ENCODE peak calls at places on chromosomes 3 and 15, in four cellular contexts. Z is mucosa of descending colon, H is body of pancreas, I is heart right ventricle. Q is an unnamed sample. For H3K4me1, the result is how much of the 10 kb centered on the place peaks cover.

GRCh38 chr3:134476977-134477376 is 8.8 kb downstream of the ANAPC13 start:
- DNase-seq in Z (no peak), H (no peak), I (peak), Q (no peak)

GRCh38 chr15:80121546-80121945 is 31.3 kb upstream of the FAH start:
- DNase-seq in I (no peak), H (no peak), Z (no peak), Q (no peak)

GRCh38 chr3:30659270-30660127 is 53.1 kb downstream of the TGFBR2 start:
- DNase-seq in I (no peak), H (no peak), Z (no peak), Q (no peak)

GRCh38 chr3:111803123-111803593 is 55.9 kb upstream of the PHLDB2 start:
- DNase-seq in I (peak), H (peak), Z (peak), Q (no peak)

GRCh38 chr3:132898131-132898530 is 140.1 kb upstream of the TMEM108 start:
- DNase-seq in Z (no peak), I (no peak), H (no peak), Q (no peak)

GRCh38 chr15:39301589-39301999 is 279.3 kb upstream of the THBS1 start:
- DNase-seq in H (no peak), Z (no peak), I (no peak), Q (no peak)

GRCh38 chr3:98650966-98651765 is 57.8 kb upstream of the CPOX start:
- DNase-seq in Z (no peak), I (no peak), H (no peak), Q (no peak)

GRCh38 chr15:70275461-70276138 is 177.9 kb upstream of the TLE3 start:
- DNase-seq in Z (no peak), H (no peak), I (no peak), Q (no peak)

GRCh38 chr3:117358717-117359314 is 649.2 kb downstream of the TUSC7 start:
- DNase-seq in I (no peak), H (no peak), Z (no peak), Q (no peak)

GRCh38 chr15:66935688-66936087 is 129.7 kb upstream of the SMAD3 start:
- DNase-seq in I (no peak), Z (no peak), H (no peak), Q (no peak)
- H3K4me1 ChIP-seq in I (under half), Z (under half), H (under half), Q (under half)

DNA sequence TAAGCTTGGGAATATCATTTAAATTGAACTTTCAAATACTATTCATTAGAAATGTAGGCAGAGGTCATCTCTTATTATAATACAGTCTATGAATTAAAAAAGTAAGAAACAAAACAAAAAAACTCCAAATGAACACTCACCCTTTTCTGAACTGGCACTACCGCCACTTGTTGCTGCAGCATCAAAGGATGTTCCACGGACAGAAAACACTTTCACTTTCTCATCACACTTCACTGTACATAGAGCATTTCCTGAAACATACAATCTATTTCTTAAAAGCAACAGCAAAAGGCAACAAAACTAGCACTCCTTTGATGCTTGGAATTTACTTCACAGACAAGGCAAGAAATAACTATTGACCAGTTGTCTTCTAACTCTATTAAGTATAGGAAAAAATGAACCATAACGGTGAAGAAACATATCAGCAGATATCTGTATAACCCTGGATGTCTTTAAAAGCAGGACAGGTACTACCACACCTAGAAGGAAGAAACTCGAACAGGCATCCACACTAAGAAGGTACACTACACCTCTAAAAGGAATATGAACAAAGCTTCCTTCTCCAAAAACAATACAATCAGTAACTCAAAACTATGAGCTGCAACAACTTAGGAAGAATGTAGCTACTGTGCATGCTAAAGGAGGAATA is 24.9 kb downstream of the ETFA start:
- DNase-seq in Z (peak), I (no peak), H (no peak), Q (peak)
- H3K4me3 ChIP-seq in Z (no peak), I (no peak), H (no peak), Q (no peak)

GRCh38 chr3:58019343-58019742 is 11.1 kb downstream of the FLNB start:
- DNase-seq in I (no peak), Z (no peak), H (no peak), Q (no peak)

GRCh38 chr3:58016710-58017109 is 8.5 kb downstream of the FLNB start:
- DNase-seq in I (no peak), H (no peak), Z (no peak), Q (no peak)

GRCh38 chr3:58021072-58021959 is 13.1 kb downstream of the FLNB start:
- DNase-seq in Z (no peak), I (no peak), H (no peak), Q (no peak)

GRCh38 chr3:58020740-58021071 is 12.5 kb downstream of the FLNB start:
- DNase-seq in Z (no peak), I (no peak), H (no peak), Q (no peak)

GRCh38 chr3:58018892-58019291 is 10.7 kb downstream of the FLNB start:
- DNase-seq in Z (no peak), I (no peak), H (no peak), Q (no peak)
- H3K4me1 ChIP-seq in Z (half or more), I (under half), H (half or more), Q (under half)

GRCh38 chr15:28093761-28094535 is 5.2 kb downstream of the OCA2 start:
- DNase-seq in H (no peak), I (no peak), Z (peak), Q (no peak)
- H3K4me3 ChIP-seq in H (no peak), I (no peak), Z (no peak), Q (no peak)

DNA sequence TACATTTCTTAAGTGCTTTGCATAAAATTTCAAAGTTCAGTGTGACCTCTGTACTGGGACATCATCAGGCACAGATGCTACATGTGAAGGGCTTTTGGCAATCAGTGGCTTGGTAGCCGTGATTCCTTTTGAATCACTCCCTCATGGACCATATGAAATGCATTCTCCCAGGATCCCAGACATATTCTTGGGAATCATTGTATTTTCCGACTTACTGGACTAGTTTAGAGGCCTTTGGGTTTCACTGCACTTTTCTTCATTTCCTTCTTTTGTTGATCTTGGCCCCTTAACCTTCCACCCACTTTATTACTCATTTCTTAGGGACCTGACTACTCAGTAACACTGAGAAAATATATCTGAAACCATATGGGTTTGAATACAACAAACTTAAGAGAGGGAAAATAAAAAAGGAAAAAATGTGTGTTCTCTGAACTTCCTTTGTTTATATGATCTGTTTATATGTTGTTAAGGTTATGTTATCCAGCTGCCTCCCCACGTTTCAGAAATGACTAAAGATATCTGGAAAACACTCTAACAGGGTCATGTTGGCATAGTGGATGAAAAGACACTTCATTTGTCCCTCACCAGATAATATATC is 35.1 kb downstream of the HMG20A start:
- DNase-seq in H (no peak), Z (no peak), I (peak), Q (no peak)
- H3K4me1 ChIP-seq in H (under half), Z (under half), I (under half), Q (under half)

GRCh38 chr15:89379423-89379735 is 44.8 kb upstream of the POLG start:
- DNase-seq in I (no peak), Z (no peak), H (no peak), Q (no peak)
- H3K4me3 ChIP-seq in I (peak), Z (no peak), H (no peak), Q (no peak)